ENCODE peak calls at places on chromosomes 4 and X, in four cellular contexts. A is H9; T is midbrain; I is stimulated activated CD4-positive, alpha-beta T cell treated with anti-CD3 and anti-CD28 coated beads, Interleukin-4, amount 100 ng/mL, for 1 hour. Q is an unnamed sample.

GRCh38 chrX:15336023-15336413 is 695 bp upstream of the PIGA start:
- DNase-seq in I (peak; percentile 19), A (no peak), T (no peak), Q (peak; percentile 45)

GRCh38 chr4:36064147-36064546 is 180.2 kb downstream of the ARAP2 start:
- DNase-seq in I (no peak), A (no peak), T (no peak), Q (peak; percentile 7)

GRCh38 chr4:128565565-128566186 is 243.8 kb upstream of the JADE1 start:
- DNase-seq in A (peak; percentile 83), I (no peak), T (peak; percentile 16), Q (peak; percentile 78)

GRCh38 chrX:140712413-140713173 is 3.0 kb downstream of the LINC00632 start:
- DNase-seq in A (peak; percentile 82), I (no peak), T (peak; percentile 81), Q (peak; percentile 94)

GRCh38 chr4:185894481-185894880 is 82.5 kb upstream of the SORBS2 start:
- DNase-seq in T (no peak), I (no peak), A (no peak), Q (no peak)

GRCh38 chr4:153555730-153556440 is 89.7 kb downstream of the TMEM131L start:
- DNase-seq in T (no peak), A (no peak), I (no peak), Q (no peak)

GRCh38 chr4:102037566-102037965 is 247.0 kb downstream of the BANK1 start:
- DNase-seq in A (no peak), I (no peak), T (no peak), Q (no peak)

GRCh38 chr4:151798678-151799416 is 38.0 kb upstream of the GATB start:
- DNase-seq in T (no peak), A (no peak), I (no peak), Q (peak; percentile 73)

GRCh38 chr4:41120297-41121217 is 93.8 kb downstream of the APBB2 start:
- DNase-seq in T (peak; percentile 45), I (no peak), A (no peak), Q (no peak)

GRCh38 chr4:28686618-28687017 is 1826.0 kb downstream of the STIM2 start:
- DNase-seq in A (peak; percentile 78), I (no peak), T (peak; percentile 44), Q (peak; percentile 80)

GRCh38 chrX:146581981-146582712 is 227.4 kb upstream of the CXorf51B start:
- DNase-seq in A (peak; percentile 41), I (no peak), T (no peak), Q (peak; percentile 28)

GRCh38 chr4:141971854-141972253 is 335.5 kb downstream of the IL15 start:
- DNase-seq in T (no peak), A (no peak), I (no peak), Q (no peak)

GRCh38 chrX:70046978-70047377 is 2.8 kb downstream of the AWAT2 start:
- DNase-seq in T (no peak), A (no peak), I (no peak), Q (no peak)

GRCh38 chr4:165177725-165178666 is 29.4 kb upstream of the KLHL2 start:
- DNase-seq in T (no peak), A (no peak), I (no peak), Q (no peak)

GRCh38 chr4:5759236-5760075 is 48.5 kb downstream of the EVC start:
- DNase-seq in I (no peak), A (no peak), T (no peak), Q (peak; percentile 40)

GRCh38 chr4:151359576-151359975 is 34.2 kb upstream of the SH3D19 start:
- DNase-seq in T (no peak), A (no peak), I (no peak), Q (no peak)

GRCh38 chr4:102678107-102678506 is 82.7 kb downstream of the MANBA start:
- DNase-seq in A (no peak), T (no peak), I (no peak), Q (peak; percentile 45)

Q was measured in mesendoderm.